ENCODE peak calls at places on chromosomes 12 and 14, in nine cellular contexts. Y is NCI-H2227 treated with DMSO at 0.1 percent for 48 hours, D is RWPE1, G is ACHN, H is choroid plexus epithelial cell, E is mucosa of descending colon, V is cardiac fibroblast, J is A549, C is AG20443. Z is an unnamed sample.

GRCh38 chr12:11981174-11981733 is 89.5 kb upstream of the BCL2L14 start:
- DNase-seq in Y (no peak), D (no peak), G (no peak), H (no peak), E (no peak), V (peak; percentile 50), J (no peak), C (peak; percentile 26), Z (no peak)

GRCh38 chr12:131351319-131352028 is 359.4 kb upstream of the SFSWAP start:
- DNase-seq in Y (no peak), D (peak; percentile 36), G (no peak), H (no peak), E (no peak), V (no peak), J (peak; percentile 51), C (no peak), Z (no peak)

GRCh38 chr12:78959556-78959955 is 95.0 kb downstream of the SYT1 start:
- DNase-seq in Y (no peak), D (no peak), G (no peak), H (peak; percentile 50), E (no peak), V (no peak), J (no peak), C (peak; percentile 7), Z (no peak)

GRCh38 chr14:86363047-86363446 is 833.1 kb downstream of the FLRT2 start:
- DNase-seq in Y (no peak), D (no peak), G (no peak), H (no peak), E (no peak), V (no peak), J (no peak), C (no peak), Z (no peak)

GRCh38 chr12:6047249-6048227 is 76.9 kb downstream of the VWF start:
- DNase-seq in Y (no peak), D (peak; percentile 59), G (no peak), H (peak; percentile 90), E (no peak), V (peak; percentile 76), J (no peak), C (peak; percentile 87), Z (no peak)

GRCh38 chr12:105331805-105332251 is 1.3 kb downstream of the C12orf75 start:
- DNase-seq in Y (no peak), D (no peak), G (peak; percentile 42), H (no peak), E (no peak), V (no peak), J (no peak), C (no peak), Z (no peak)

GRCh38 chr12:117530796-117531195 is 169.4 kb upstream of the NOS1 start:
- DNase-seq in Y (no peak), D (no peak), G (no peak), H (no peak), E (no peak), V (no peak), J (no peak), C (no peak), Z (no peak)

GRCh38 chr14:71442503-71442902 is 489.7 kb upstream of the RGS6 start:
- DNase-seq in Y (peak; percentile 1), D (no peak), G (no peak), H (no peak), E (no peak), V (no peak), J (no peak), C (no peak), Z (no peak)

GRCh38 chr12:23186950-23187349 is 562.0 kb downstream of the ETNK1 start:
- DNase-seq in Y (no peak), D (no peak), G (no peak), H (no peak), E (no peak), V (no peak), J (no peak), C (no peak), Z (no peak)

GRCh38 chr14:50417853-50418252 is 21.2 kb upstream of the CDKL1 start:
- DNase-seq in Y (no peak), D (no peak), G (no peak), H (peak; percentile 68), E (no peak), V (peak; percentile 75), J (no peak), C (peak; percentile 53), Z (no peak)

GRCh38 chr12:2678416-2678815 is 116.4 kb upstream of the FKBP4 start:
- DNase-seq in Y (no peak), D (no peak), G (no peak), H (no peak), E (no peak), V (no peak), J (no peak), C (no peak), Z (no peak)

GRCh38 chr14:69945905-69946304 is 66.7 kb downstream of the SMOC1 start:
- DNase-seq in Y (no peak), D (no peak), G (no peak), H (peak; percentile 35), E (no peak), V (no peak), J (no peak), C (no peak), Z (no peak)

GRCh38 chr14:64841121-64841611 is 38.5 kb downstream of the SPTB start:
- DNase-seq in Y (no peak), D (peak; percentile 62), G (peak; percentile 61), H (peak; percentile 85), E (no peak), V (peak; percentile 43), J (peak; percentile 58), C (peak; percentile 72), Z (no peak)

GRCh38 chr14:63200767-63201166 is 3.5 kb upstream of the RHOJ start:
- DNase-seq in Y (no peak), D (peak; percentile 24), G (no peak), H (no peak), E (no peak), V (peak; percentile 33), J (no peak), C (no peak), Z (no peak)

GRCh38 chr12:125014526-125014925 is 21.1 kb downstream of the BRI3BP start:
- DNase-seq in Y (no peak), D (no peak), G (no peak), H (no peak), E (no peak), V (no peak), J (no peak), C (no peak), Z (no peak)

GRCh38 chr12:82838123-82838522 is 151.4 kb downstream of the TMTC2 start:
- DNase-seq in Y (no peak), D (no peak), G (no peak), H (no peak), E (no peak), V (no peak), J (no peak), C (no peak), Z (no peak)

GRCh38 chr14:62661818-62662217 is 383.4 kb downstream of the KCNH5 start:
- DNase-seq in Y (no peak), D (no peak), G (no peak), H (no peak), E (no peak), V (peak; percentile 74), J (no peak), C (no peak), Z (no peak)

GRCh38 chr12:104494137-104494815 is 37.5 kb downstream of the CHST11 start:
- DNase-seq in Y (no peak), D (no peak), G (no peak), H (peak; percentile 67), E (no peak), V (peak; percentile 76), J (no peak), C (peak; percentile 35), Z (no peak)

GRCh38 chr14:105144666-105145380 is 23.8 kb downstream of the JAG2 start:
- DNase-seq in Y (no peak), D (no peak), G (no peak), H (no peak), E (peak; percentile 19), V (no peak), J (no peak), C (no peak), Z (no peak)

GRCh38 chr12:84910549-84911241 is 1.9 kb downstream of the SLC6A15 start:
- DNase-seq in Y (peak; percentile 68), D (no peak), G (peak; percentile 66), H (peak; percentile 72), E (no peak), V (peak; percentile 47), J (no peak), C (peak; percentile 6), Z (no peak)

GRCh38 chr12:12779529-12779928 is 5.9 kb upstream of the APOLD1 start:
- DNase-seq in Y (peak; percentile 84), D (peak; percentile 63), G (peak; percentile 86), H (peak; percentile 89), E (no peak), V (peak; percentile 96), J (peak; percentile 58), C (peak; percentile 33), Z (no peak)

GRCh38 chr14:100079606-100080005 is 14.4 kb downstream of the EVL start:
- DNase-seq in Y (no peak), D (no peak), G (no peak), H (no peak), E (no peak), V (no peak), J (no peak), C (no peak), Z (no peak)

GRCh38 chr12:90098132-90098779 is 389.6 kb upstream of the ATP2B1 start:
- DNase-seq in Y (no peak), D (no peak), G (no peak), H (peak; percentile 8), E (no peak), V (peak; percentile 21), J (no peak), C (no peak), Z (no peak)

GRCh38 chr14:57831981-57832380 is 33.9 kb downstream of the SLC35F4 start:
- DNase-seq in Y (no peak), D (no peak), G (peak; percentile 92), H (no peak), E (no peak), V (no peak), J (no peak), C (no peak), Z (no peak)

GRCh38 chr12:18323159-18323558 is 61.8 kb downstream of the PIK3C2G start:
- DNase-seq in Y (no peak), D (no peak), G (no peak), H (peak; percentile 15), E (no peak), V (peak; percentile 54), J (no peak), C (peak; percentile 56), Z (no peak)

GRCh38 chr12:27319394-27319793 is 13.2 kb upstream of the BMAL2 start:
- DNase-seq in Y (no peak), D (peak; percentile 23), G (peak; percentile 39), H (peak; percentile 46), E (no peak), V (peak; percentile 63), J (no peak), C (peak; percentile 61), Z (no peak)

GRCh38 chr12:26608706-26609105 is 224.3 kb downstream of the ITPR2 start:
- DNase-seq in Y (no peak), D (no peak), G (no peak), H (no peak), E (no peak), V (peak; percentile 25), J (no peak), C (peak; percentile 21), Z (no peak)

GRCh38 chr12:100026241-100026640 is 41.5 kb upstream of the ANKS1B start:
- DNase-seq in Y (no peak), D (no peak), G (no peak), H (peak; percentile 16), E (no peak), V (peak; percentile 9), J (no peak), C (no peak), Z (no peak)

GRCh38 chr14:70148911-70149675 is 39.7 kb downstream of the SLC8A3 start:
- DNase-seq in Y (no peak), D (no peak), G (no peak), H (no peak), E (no peak), V (no peak), J (no peak), C (no peak), Z (no peak)

GRCh38 chr12:39230086-39230485 is 212.8 kb downstream of the KIF21A start:
- DNase-seq in Y (no peak), D (peak; percentile 13), G (no peak), H (peak; percentile 28), E (no peak), V (peak; percentile 37), J (no peak), C (no peak), Z (no peak)

GRCh38 chr14:104536942-104537612 is 42.5 kb upstream of the C14orf180 start:
- DNase-seq in Y (no peak), D (peak; percentile 56), G (peak; percentile 11), H (peak; percentile 73), E (no peak), V (peak; percentile 65), J (peak; percentile 46), C (no peak), Z (no peak)